ENCODE peak calls at places on chromosomes 6 and 20, in eight cellular contexts. M is activated naive CD4-positive, alpha-beta T cell; G is Daoy; R is naive thymus-derived CD8-positive, alpha-beta T cell; E is dermis blood vessel endothelial cell; V is NCI-H82; F is activated CD8-positive, alpha-beta memory T cell treated with anti-CD3 and anti-CD28 coated beads for 1 hour; N is H7. T is an unnamed sample.

GRCh38 chr6:170259301-170259700 is 31.6 kb downstream of the DLL1 start:
- DNase-seq in M (no peak), E (no peak), V (no peak), F (no peak), N (no peak), G (no peak), R (no peak), T (no peak)

GRCh38 chr6:3228791-3229565 is 1.5 kb upstream of the TUBB2B start:
- DNase-seq in E (no peak), M (no peak), R (peak; percentile 62), G (peak; percentile 36), F (no peak), N (peak; percentile 72), V (peak; percentile 69), T (no peak)

GRCh38 chr6:166720859-166721258 is 93.8 kb upstream of the RPS6KA2 start:
- DNase-seq in N (no peak), V (no peak), F (no peak), G (no peak), E (no peak), R (no peak), M (no peak), T (no peak)

GRCh38 chr6:34051339-34051919 is 94.5 kb downstream of the GRM4 start:
- DNase-seq in V (peak; percentile 54), N (no peak), G (no peak), E (no peak), R (no peak), F (no peak), M (no peak), T (no peak)

GRCh38 chr6:25229671-25230321 is 49.4 kb upstream of the CARMIL1 start:
- DNase-seq in V (no peak), N (no peak), E (no peak), R (no peak), M (no peak), G (peak; percentile 62), F (no peak), T (no peak)

GRCh38 chr20:10711903-10712373 is 38.1 kb upstream of the JAG1 start:
- DNase-seq in M (no peak), F (no peak), G (no peak), E (no peak), N (no peak), R (no peak), V (no peak), T (no peak)

GRCh38 chr6:29676981-29677601 is 3.9 kb downstream of the ZFP57 start:
- DNase-seq in E (peak; percentile 10), G (peak; percentile 49), V (peak; percentile 14), N (no peak), R (no peak), F (no peak), M (no peak), T (no peak)

GRCh38 chr6:6697620-6698019 is 109.1 kb downstream of the LY86 start:
- DNase-seq in G (no peak), E (peak; percentile 53), F (no peak), N (no peak), V (peak; percentile 96), R (no peak), M (no peak), T (no peak)

GRCh38 chr6:137921823-137922222 is 54.8 kb downstream of the TNFAIP3 start:
- DNase-seq in V (no peak), F (no peak), R (no peak), E (no peak), N (no peak), G (no peak), M (no peak), T (no peak)

GRCh38 chr6:169723200-169723909 is 945 bp downstream of the PHF10 start:
- DNase-seq in E (peak; percentile 66), G (peak; percentile 76), F (no peak), N (peak; percentile 83), V (peak; percentile 62), M (peak; percentile 60), R (peak; percentile 83), T (no peak)